ENCODE peak calls at places on chromosome 17, in nine cellular contexts. A, B, T, L, V, F, J, N and R are unnamed samples.

GRCh38 chr17:42508426-42509164 is 27.4 kb upstream of the NAGLU start:
- DNase-seq in A (no peak), B (no peak), T (no peak), L (no peak), V (no peak), F (no peak), J (no peak), N (no peak), R (no peak)

GRCh38 chr17:64103751-64104364 is 26.1 kb downstream of the ERN1 start:
- DNase-seq in A (no peak), B (no peak), T (no peak), L (peak; percentile 63), V (no peak), F (peak; percentile 43), J (no peak), N (no peak), R (no peak)

GRCh38 chr17:7419833-7420610 is at the start of gene SPEM1:
- DNase-seq in A (no peak), B (no peak), T (no peak), L (no peak), V (peak; percentile 58), F (no peak), J (no peak), N (no peak), R (peak; percentile 61)

GRCh38 chr17:38566666-38567031 is 39.1 kb downstream of the SRCIN1 start:
- DNase-seq in A (no peak), B (no peak), T (no peak), L (no peak), V (no peak), F (no peak), J (no peak), N (no peak), R (no peak)

GRCh38 chr17:13410874-13411273 is 190.9 kb downstream of the HS3ST3A1 start:
- DNase-seq in A (no peak), B (no peak), T (no peak), L (no peak), V (no peak), F (no peak), J (no peak), N (no peak), R (peak; percentile 50)

GRCh38 chr17:70677783-70678647 is 508.7 kb downstream of the KCNJ2 start:
- DNase-seq in A (no peak), B (no peak), T (no peak), L (no peak), V (peak; percentile 42), F (no peak), J (no peak), N (no peak), R (no peak)

GRCh38 chr17:45170976-45171337 is 9.3 kb downstream of the HEXIM2 start:
- DNase-seq in A (peak; percentile 72), B (peak; percentile 92), T (peak; percentile 58), L (no peak), V (no peak), F (no peak), J (peak; percentile 68), N (no peak), R (peak; percentile 73)

GRCh38 chr17:70144260-70144846 is 25.0 kb upstream of the KCNJ2 start:
- DNase-seq in A (no peak), B (no peak), T (no peak), L (peak; percentile 56), V (peak; percentile 32), F (no peak), J (no peak), N (no peak), R (no peak)

GRCh38 chr17:83110755-83111154 is 31.3 kb downstream of the METRNL start:
- DNase-seq in A (no peak), B (no peak), T (no peak), L (no peak), V (no peak), F (no peak), J (no peak), N (no peak), R (no peak)

GRCh38 chr17:78252701-78253635 is 21.5 kb downstream of the TMEM235 start:
- DNase-seq in A (no peak), B (no peak), T (no peak), L (peak; percentile 65), V (no peak), F (no peak), J (no peak), N (no peak), R (no peak)

GRCh38 chr17:78114831-78115723 is 13.5 kb downstream of the TMC6 start:
- DNase-seq in A (peak; percentile 69), B (peak; percentile 50), T (no peak), L (no peak), V (no peak), F (no peak), J (no peak), N (no peak), R (peak; percentile 45)

GRCh38 chr17:27538156-27538955 is 82.1 kb downstream of the KSR1 start:
- DNase-seq in A (no peak), B (no peak), T (no peak), L (no peak), V (no peak), F (no peak), J (no peak), N (no peak), R (no peak)

GRCh38 chr17:10019941-10020403 is 114.9 kb upstream of the RCVRN start:
- DNase-seq in A (no peak), B (no peak), T (no peak), L (no peak), V (no peak), F (no peak), J (no peak), N (no peak), R (peak; percentile 60)
- H3K4me1 ChIP-seq in A (peaks cover 19% of the 10 kb centered on the region), B (peaks cover 3% of the 10 kb centered on the region), T (peaks cover 32% of the 10 kb centered on the region), L (no peaks in the 10 kb centered on the region), V (peaks cover 8% of the 10 kb centered on the region), F (no peaks in the 10 kb centered on the region), J (no peaks in the 10 kb centered on the region), N (no peaks in the 10 kb centered on the region), R (peaks cover 87% of the 10 kb centered on the region)

GRCh38 chr17:80251966-80252365 is 8.7 kb upstream of the RNF213 start:
- DNase-seq in A (no peak), B (peak; percentile 32), T (no peak), L (no peak), V (no peak), F (no peak), J (no peak), N (no peak), R (peak; percentile 49)

GRCh38 chr17:80256034-80256350 is 4.7 kb upstream of the RNF213 start:
- DNase-seq in A (peak; percentile 20), B (no peak), T (no peak), L (no peak), V (no peak), F (no peak), J (no peak), N (no peak), R (peak; percentile 8)

GRCh38 chr17:80252871-80253270 is 7.8 kb upstream of the RNF213 start:
- DNase-seq in A (no peak), B (peak; percentile 75), T (peak; percentile 52), L (peak; percentile 84), V (peak; percentile 85), F (peak; percentile 93), J (no peak), N (no peak), R (peak; percentile 95)

GRCh38 chr17:80253631-80254395 is 6.8 kb upstream of the RNF213 start:
- DNase-seq in A (no peak), B (peak; percentile 46), T (no peak), L (no peak), V (no peak), F (no peak), J (no peak), N (no peak), R (no peak)

GRCh38 chr17:80254396-80255241 is 6.0 kb upstream of the RNF213 start:
- DNase-seq in A (no peak), B (peak; percentile 41), T (no peak), L (peak; percentile 40), V (no peak), F (no peak), J (no peak), N (peak; percentile 80), R (peak; percentile 74)
- H3K27ac ChIP-seq in A (no peak overlapping the region), B (peak overlapping the region; percentile 69), T (peak overlapping the region; percentile 93), L (no peak overlapping the region), V (peak overlapping the region; percentile 63), F (no peak overlapping the region), J (peak overlapping the region; percentile 83), N (peak overlapping the region; percentile 98), R (peak overlapping the region; percentile 92)

GRCh38 chr17:68294196-68294555 is 2.9 kb downstream of the ARSG start:
- DNase-seq in A (no peak), B (no peak), T (no peak), L (no peak), V (peak; percentile 72), F (no peak), J (no peak), N (no peak), R (no peak)
- H3K4me1 ChIP-seq in A (peaks cover 11% of the 10 kb centered on the region), B (peaks cover 28% of the 10 kb centered on the region), T (peaks cover 7% of the 10 kb centered on the region), L (peaks cover 30% of the 10 kb centered on the region), V (peaks cover 55% of the 10 kb centered on the region), F (peaks cover 67% of the 10 kb centered on the region), J (peaks cover 23% of the 10 kb centered on the region), N (peaks cover 2% of the 10 kb centered on the region), R (peaks cover 60% of the 10 kb centered on the region)

GRCh38 chr17:50148226-50149098 is 2.0 kb downstream of the PPP1R9B start:
- DNase-seq in A (peak; percentile 78), B (peak; percentile 75), T (peak; percentile 50), L (peak; percentile 84), V (peak; percentile 40), F (peak; percentile 68), J (no peak), N (no peak), R (peak; percentile 93)

GRCh38 chr17:50146230-50146926 is 4.1 kb downstream of the PPP1R9B start:
- DNase-seq in A (no peak), B (peak; percentile 39), T (no peak), L (no peak), V (no peak), F (no peak), J (no peak), N (no peak), R (peak; percentile 50)

GRCh38 chr17:50145532-50146229 is 4.8 kb downstream of the PPP1R9B start:
- DNase-seq in A (no peak), B (peak; percentile 48), T (no peak), L (no peak), V (no peak), F (no peak), J (no peak), N (no peak), R (peak; percentile 55)

GRCh38 chr17:50147841-50148225 is 2.6 kb downstream of the PPP1R9B start:
- DNase-seq in A (no peak), B (peak; percentile 72), T (no peak), L (no peak), V (no peak), F (no peak), J (no peak), N (no peak), R (no peak)

DNA sequence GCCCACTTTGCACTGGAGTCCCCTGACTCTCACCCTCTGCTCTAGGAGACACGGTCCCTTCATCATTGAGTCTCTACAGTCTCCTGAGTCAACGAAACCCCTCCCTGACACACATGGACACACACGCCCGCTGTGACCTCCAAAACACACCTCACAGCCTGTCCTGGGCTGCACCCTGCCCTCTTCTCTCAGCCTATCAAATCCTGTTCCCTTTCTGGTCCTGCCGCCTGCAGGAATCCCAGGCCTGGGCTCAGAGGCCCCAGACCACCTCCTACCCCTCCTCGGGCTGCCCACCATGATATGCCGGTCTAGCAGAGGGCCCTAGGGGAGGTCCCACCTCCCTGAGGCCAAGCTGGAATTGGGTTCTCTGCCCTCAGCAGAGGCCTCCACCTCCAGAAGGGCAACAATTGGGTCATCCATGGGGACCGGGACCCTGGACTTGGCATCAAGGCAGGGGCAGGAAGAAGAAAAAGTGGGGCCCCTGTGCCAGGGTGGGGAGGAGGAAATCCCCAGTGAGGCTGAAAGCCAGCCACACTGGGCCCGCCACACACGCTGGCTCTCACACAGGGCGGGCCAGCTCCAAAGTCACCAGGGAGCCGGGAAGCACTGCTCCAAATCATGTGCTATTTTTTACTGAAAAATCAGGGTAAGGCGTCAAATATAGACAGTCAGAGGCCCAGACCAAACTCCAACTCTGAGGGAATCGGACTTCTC is 3.4 kb downstream of the PPP1R9B start:
- DNase-seq in A (no peak), B (peak; percentile 66), T (no peak), L (no peak), V (no peak), F (no peak), J (no peak), N (no peak), R (peak; percentile 62)
- H3K27ac ChIP-seq in A (peak overlapping the region; percentile 97), B (peak overlapping the region; percentile 83), T (peak overlapping the region; percentile 98), L (peak overlapping the region; percentile 87), V (no peak overlapping the region), F (peak overlapping the region; percentile 41), J (peak overlapping the region; percentile 85), N (peak overlapping the region; percentile 79), R (peak overlapping the region; percentile 92)